ENCODE peak calls at places on chromosomes 6 and 20, in seven cellular contexts. N, D, I, A, T, Z and F are unnamed samples.

GRCh38 chr6:23499549-23499948 is 626.5 kb upstream of the NRSN1 start:
- DNase-seq in Z (no peak), I (no peak), A (no peak), T (no peak), N (no peak), D (no peak), F (no peak)

GRCh38 chr6:65182681-65183080 is 524.3 kb downstream of the EYS start:
- DNase-seq in Z (no peak), A (no peak), N (no peak), I (no peak), T (no peak), D (no peak), F (no peak)

GRCh38 chr6:154460306-154461071 is 50.0 kb downstream of the CNKSR3 start:
- DNase-seq in I (no peak), T (no peak), A (peak), D (no peak), N (no peak), Z (no peak), F (no peak)

GRCh38 chr20:25083773-25084615 is 2.1 kb upstream of the VSX1 start:
- DNase-seq in D (peak), T (no peak), Z (no peak), N (peak), I (peak), A (no peak), F (peak)

GRCh38 chr6:92887871-92888270 is 531.5 kb downstream of the EPHA7 start:
- DNase-seq in I (no peak), A (no peak), T (no peak), Z (no peak), N (no peak), D (no peak), F (no peak)

GRCh38 chr20:58826271-58826670 is 24.4 kb downstream of the GNAS-AS1 start:
- DNase-seq in A (no peak), T (no peak), I (no peak), Z (no peak), N (no peak), D (no peak), F (no peak)

GRCh38 chr20:5222919-5223634 is 93.7 kb downstream of the PROKR2 start:
- DNase-seq in A (peak), Z (peak), I (peak), D (peak), N (peak), T (no peak), F (peak)

GRCh38 chr6:47520282-47520681 is 42.7 kb downstream of the CD2AP start:
- DNase-seq in A (peak), D (no peak), T (no peak), N (peak), Z (no peak), I (no peak), F (no peak)

GRCh38 chr6:29112135-29112534 is 4.3 kb downstream of the OR2J3 start:
- DNase-seq in T (no peak), Z (no peak), A (peak), D (peak), N (no peak), I (no peak), F (no peak)

GRCh38 chr6:37516920-37517405 is 17.3 kb upstream of the CCDC167 start:
- DNase-seq in I (peak), T (peak), N (no peak), Z (no peak), D (no peak), A (no peak), F (no peak)

GRCh38 chr6:34717466-34717865 is 20.9 kb upstream of the ILRUN start:
- DNase-seq in I (no peak), D (no peak), N (no peak), T (no peak), Z (no peak), A (no peak), F (no peak)

GRCh38 chr6:17393335-17394191 is at the start of gene CAP2:
- DNase-seq in D (peak), A (peak), T (peak), N (peak), I (no peak), Z (no peak), F (peak)

GRCh38 chr6:108733706-108734105 is 114.5 kb upstream of the ARMC2 start:
- DNase-seq in Z (no peak), A (no peak), D (no peak), I (no peak), T (no peak), N (no peak), F (no peak)

GRCh38 chr6:11918739-11919605 is 93.1 kb upstream of the HIVEP1 start:
- DNase-seq in D (no peak), I (no peak), Z (no peak), N (no peak), T (no peak), A (no peak), F (no peak)

GRCh38 chr6:93418448-93419303 is 683 bp downstream of the EPHA7 start:
- DNase-seq in Z (no peak), N (peak), A (no peak), T (peak), I (peak), D (peak), F (no peak)

GRCh38 chr6:36758516-36759176 is 61.0 kb downstream of the RAB44 start:
- DNase-seq in D (peak), A (no peak), Z (no peak), I (no peak), T (no peak), N (peak), F (peak)

GRCh38 chr20:58106143-58106750 is 122.2 kb downstream of the ANKRD60 start:
- DNase-seq in Z (no peak), A (no peak), D (no peak), T (no peak), N (no peak), I (no peak), F (no peak)

GRCh38 chr6:14707971-14708465 is 537.9 kb upstream of the JARID2 start:
- DNase-seq in D (no peak), N (no peak), A (no peak), I (no peak), T (no peak), Z (no peak), F (no peak)

GRCh38 chr6:90025418-90026089 is 131.3 kb downstream of the GJA10 start:
- DNase-seq in D (no peak), T (peak), Z (no peak), N (no peak), A (no peak), I (no peak), F (no peak)

GRCh38 chr6:2469428-2469827 is 224.0 kb upstream of the GMDS start:
- DNase-seq in I (no peak), Z (no peak), D (no peak), T (no peak), N (no peak), A (no peak), F (no peak)

GRCh38 chr6:33971580-33971979 is 167.8 kb upstream of the MLN start:
- DNase-seq in T (no peak), I (no peak), N (no peak), A (no peak), D (no peak), Z (no peak), F (no peak)

GRCh38 chr20:1061484-1062221 is 56.7 kb upstream of the PSMF1 start:
- DNase-seq in D (no peak), Z (no peak), N (no peak), A (no peak), T (no peak), I (no peak), F (no peak)

GRCh38 chr6:32845381-32845884 is 1.6 kb upstream of the PSMB8 start:
- DNase-seq in N (peak), T (no peak), D (no peak), Z (no peak), A (no peak), I (peak), F (no peak)

GRCh38 chr6:150196942-150197745 is 54.3 kb downstream of the PPP1R14C start:
- DNase-seq in I (no peak), A (no peak), Z (no peak), N (peak), D (no peak), T (no peak), F (no peak)

GRCh38 chr20:59939052-59939878 is 840 bp downstream of the PPP1R3D start:
- DNase-seq in A (no peak), I (peak), D (peak), T (no peak), N (no peak), Z (no peak), F (no peak)

GRCh38 chr6:91081452-91082067 is 494.7 kb upstream of the MAP3K7 start:
- DNase-seq in N (no peak), Z (peak), I (no peak), A (peak), D (peak), T (peak), F (no peak)

GRCh38 chr6:30696432-30696831 is 5.6 kb upstream of the NRM start:
- DNase-seq in Z (no peak), I (peak), A (no peak), T (no peak), D (no peak), N (no peak), F (no peak)

GRCh38 chr20:14883324-14883723 is 545.9 kb upstream of the FLRT3 start:
- DNase-seq in A (no peak), T (no peak), N (no peak), D (no peak), I (no peak), Z (no peak), F (no peak)

GRCh38 chr6:141848029-141848890 is 284.5 kb upstream of the GJE1 start:
- DNase-seq in D (no peak), N (peak), T (no peak), Z (no peak), I (no peak), A (no peak), F (no peak)

GRCh38 chr6:37536462-37537225 is 37.0 kb upstream of the CCDC167 start:
- DNase-seq in Z (no peak), A (no peak), N (no peak), D (peak), T (peak), I (no peak), F (no peak)

GRCh38 chr20:5376228-5376627 is 59.5 kb upstream of the PROKR2 start:
- DNase-seq in A (no peak), Z (no peak), I (no peak), D (no peak), N (no peak), T (no peak), F (no peak)

GRCh38 chr20:33099842-33100538 is 20.5 kb downstream of the BPIFB4 start:
- DNase-seq in A (no peak), T (no peak), D (no peak), I (no peak), N (no peak), Z (no peak), F (no peak)

GRCh38 chr6:1856381-1856780 is 246.7 kb downstream of the FOXC1 start:
- DNase-seq in N (peak), D (no peak), Z (no peak), I (no peak), A (no peak), T (peak), F (no peak)

DNA sequence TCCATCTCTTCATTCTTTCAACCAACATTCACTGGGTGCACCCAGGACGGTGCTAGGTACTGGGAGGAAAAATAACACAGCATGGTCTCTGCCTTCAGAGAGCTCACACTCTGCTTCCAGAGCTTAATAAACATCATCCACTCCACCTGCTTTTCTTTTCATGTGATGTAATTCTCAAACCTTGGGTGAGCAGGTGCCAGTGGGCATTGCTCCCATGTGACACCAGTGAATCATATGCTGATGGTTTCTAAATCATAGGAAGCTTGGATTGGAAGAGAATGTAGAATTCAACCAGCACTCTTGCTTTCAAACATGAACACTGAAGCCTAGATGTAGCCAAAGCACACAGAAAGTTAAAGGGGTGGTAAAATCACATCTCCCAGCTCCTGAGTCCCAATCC is 189.8 kb downstream of the FOXA2 start:
- DNase-seq in T (no peak), Z (no peak), N (no peak), I (no peak), D (no peak), A (no peak), F (no peak)
- TF ChIP-seq POLR2AphosphoS5 in T (no peak), Z (no peak), N (no peak), I (no peak), D (no peak), A (no peak), F (no peak)

DNA sequence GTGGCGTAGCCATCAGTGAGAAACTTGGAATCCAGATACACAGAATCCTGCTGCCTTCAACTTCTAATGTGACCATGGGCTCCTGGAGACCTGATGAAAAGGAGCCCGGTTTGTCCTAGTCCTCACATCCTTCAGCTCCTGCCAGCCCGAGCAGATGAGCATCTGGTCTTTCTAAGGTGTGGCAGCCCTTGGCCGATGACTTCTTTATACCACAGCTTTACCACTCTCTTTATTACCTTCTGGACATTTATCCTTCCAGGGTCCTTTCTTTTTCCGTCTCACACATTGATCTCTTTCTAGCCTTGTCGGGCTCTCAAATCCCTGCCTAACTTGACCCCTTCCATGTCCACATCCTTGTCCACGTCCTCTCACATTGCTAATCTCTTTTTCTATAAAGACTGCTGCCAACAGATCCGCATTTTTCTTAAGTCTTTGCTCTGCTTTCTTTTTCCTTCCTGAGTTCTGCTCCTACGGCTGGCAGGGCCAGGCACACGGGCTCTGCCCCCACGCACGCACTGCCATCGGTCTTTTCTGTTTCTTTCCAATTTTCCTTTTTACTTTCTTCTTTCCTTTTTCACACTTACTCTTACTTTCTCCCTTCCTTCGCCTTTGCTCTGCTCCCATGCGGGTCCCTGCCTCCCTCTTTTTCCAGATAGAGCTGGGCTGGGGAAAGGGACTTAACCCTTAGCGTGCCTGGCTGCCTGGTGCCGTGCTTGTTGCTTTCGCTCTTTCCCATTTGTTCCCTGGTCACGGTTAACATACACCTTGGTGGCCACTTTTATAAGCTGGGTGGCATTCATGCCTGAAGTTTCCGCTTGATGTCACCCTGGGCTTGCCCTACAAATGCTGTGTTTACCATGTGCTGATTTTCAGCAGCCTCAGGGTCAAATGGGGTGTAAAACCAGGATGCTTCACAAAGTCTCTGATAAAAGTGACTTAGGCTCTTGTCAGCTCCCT is 9.4 kb upstream of the GMPR start:
- DNase-seq in T (no peak), I (no peak), N (peak), A (no peak), Z (no peak), D (no peak), F (peak)
- H3K4me3 ChIP-seq in T (no peak), I (no peak), N (no peak), A (no peak), Z (peak), D (no peak), F (no peak)

DNA sequence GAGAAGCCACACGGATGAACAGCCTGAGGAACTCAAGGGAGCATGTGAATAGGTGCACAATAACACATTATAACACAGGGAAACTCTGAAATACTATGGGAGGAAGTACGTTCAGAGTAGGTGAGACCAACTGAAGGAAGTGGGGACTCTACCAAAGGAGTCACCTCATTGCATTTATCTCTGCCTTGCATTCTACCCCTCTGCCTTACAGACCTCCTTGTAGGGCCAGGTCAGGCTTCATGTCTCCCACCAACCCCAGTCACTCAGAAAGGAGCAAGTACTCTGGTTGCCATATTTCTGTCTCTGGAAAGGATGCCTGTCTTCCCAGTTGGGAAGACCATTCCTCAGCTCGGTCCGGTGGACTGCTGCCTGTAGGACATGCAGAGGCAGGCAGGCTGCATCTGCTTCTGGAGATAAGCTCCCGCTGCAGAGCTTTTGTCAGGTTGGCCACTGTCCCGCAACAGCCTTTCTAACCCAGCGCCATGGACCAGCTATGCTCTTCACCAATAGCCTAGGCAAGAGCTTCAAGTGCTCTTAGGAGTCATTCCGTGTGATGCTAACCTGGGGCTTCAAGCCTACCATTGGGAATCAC is 51.6 kb upstream of the ASIP start:
- DNase-seq in N (no peak), Z (no peak), A (no peak), T (no peak), D (no peak), I (no peak), F (no peak)
- TF ChIP-seq POLR2AphosphoS5 in N (no peak), Z (no peak), A (no peak), T (no peak), D (no peak), I (no peak), F (no peak)

GRCh38 chr6:118844915-118845314 is 49.0 kb upstream of the ASF1A start:
- DNase-seq in A (no peak), T (no peak), Z (no peak), I (no peak), D (no peak), N (no peak), F (no peak)
- H3K4me3 ChIP-seq in A (no peak), T (no peak), Z (no peak), I (no peak), D (no peak), N (no peak), F (no peak)

GRCh38 chr6:7893342-7893741 is 17.2 kb downstream of the TXNDC5 start:
- DNase-seq in N (no peak), D (no peak), A (no peak), Z (no peak), T (no peak), I (peak), F (no peak)
- TF ChIP-seq POLR2AphosphoS5 in N (no peak), D (no peak), A (no peak), Z (no peak), T (no peak), I (peak), F (no peak)

GRCh38 chr6:168440520-168441433 is at the start of gene SMOC2:
- DNase-seq in Z (no peak), I (no peak), N (peak), D (peak), T (peak), A (no peak), F (no peak)
- H3K4me3 ChIP-seq in Z (no peak), I (peak), N (peak), D (peak), T (peak), A (no peak), F (peak)